ENCODE peak calls at places on chromosomes 11 and 22, in four cellular contexts. M, K, Y and H are unnamed samples.

GRCh38 chr11:62267050-62267449 is 2.9 kb upstream of the SCGB2A2 start:
- DNase-seq in K (no peak), Y (no peak), M (no peak), H (no peak)

GRCh38 chr11:33652001-33652400 is 48.6 kb downstream of the C11orf91 start:
- DNase-seq in M (no peak), K (no peak), Y (no peak), H (no peak)

GRCh38 chr11:113675003-113675471 is 31.1 kb downstream of the TMPRSS5 start:
- DNase-seq in Y (no peak), K (no peak), M (no peak), H (no peak)

GRCh38 chr22:31533391-31533790 is 37.1 kb downstream of the SFI1 start:
- DNase-seq in K (no peak), M (no peak), Y (no peak), H (no peak)

GRCh38 chr22:30744224-30744623 is 49.5 kb downstream of the OSBP2 start:
- DNase-seq in Y (no peak), K (no peak), M (no peak), H (no peak)

GRCh38 chr11:19812710-19813109 is 100.1 kb downstream of the NAV2 start:
- DNase-seq in M (no peak), K (no peak), Y (no peak), H (no peak)

GRCh38 chr11:230431-230830 is 5.7 kb downstream of the SIRT3 start:
- DNase-seq in K (no peak), M (no peak), Y (no peak), H (no peak)

GRCh38 chr11:76835928-76836612 is 24.6 kb upstream of the ACER3 start:
- DNase-seq in M (no peak), K (no peak), Y (no peak), H (no peak)

GRCh38 chr22:29750559-29750958 is 16.2 kb downstream of the ZMAT5 start:
- DNase-seq in K (no peak), M (no peak), Y (no peak), H (no peak)

GRCh38 chr11:117144477-117145392 is 648 bp downstream of the PAFAH1B2 start:
- DNase-seq in Y (peak; percentile 74), M (peak; percentile 31), K (peak; percentile 59), H (peak; percentile 79)

GRCh38 chr11:79546366-79546765 is 105.5 kb upstream of the TENM4 start:
- DNase-seq in K (no peak), Y (no peak), M (no peak), H (no peak)

GRCh38 chr11:125933030-125933813 is 12.6 kb upstream of the VSIG10L2 start:
- DNase-seq in M (no peak), K (no peak), Y (peak; percentile 38), H (no peak)

GRCh38 chr11:7524831-7525230 is 11.0 kb downstream of the PPFIBP2 start:
- DNase-seq in M (no peak), K (no peak), Y (no peak), H (no peak)

GRCh38 chr11:79237676-79238075 is 203.2 kb downstream of the TENM4 start:
- DNase-seq in Y (peak; percentile 9), K (peak; percentile 22), M (no peak), H (no peak)

GRCh38 chr11:119706887-119707286 is 22.1 kb downstream of the NECTIN1 start:
- DNase-seq in M (no peak), K (no peak), Y (no peak), H (no peak)

GRCh38 chr22:27630754-27631153 is 170.8 kb downstream of the MN1 start:
- DNase-seq in M (no peak), K (no peak), Y (no peak), H (no peak)

GRCh38 chr11:107259826-107260225 is 197.8 kb downstream of the CWF19L2 start:
- DNase-seq in K (no peak), M (no peak), Y (no peak), H (no peak)

GRCh38 chr11:68904458-68904847 is 762 bp downstream of the IGHMBP2 start:
- DNase-seq in Y (peak; percentile 76), K (no peak), M (no peak), H (peak; percentile 71)

GRCh38 chr11:4672470-4672869 is 25.2 kb downstream of the OR51E2 start:
- DNase-seq in M (no peak), K (no peak), Y (no peak), H (no peak)

GRCh38 chr22:37244922-37245722 is 1.1 kb upstream of the RAC2 start:
- DNase-seq in M (peak; percentile 15), K (no peak), Y (no peak), H (peak; percentile 47)

GRCh38 chr11:86666193-86666592 is 6.2 kb downstream of the ME3 start:
- DNase-seq in K (no peak), M (no peak), Y (no peak), H (no peak)

GRCh38 chr11:118785362-118785761 is 5.6 kb downstream of the DDX6 start:
- DNase-seq in Y (no peak), M (no peak), K (no peak), H (no peak)

GRCh38 chr11:72227316-72228228 is 3.0 kb downstream of the INPPL1 start:
- DNase-seq in K (peak; percentile 13), Y (no peak), M (no peak), H (peak; percentile 44)

GRCh38 chr11:15742626-15743243 is 613.6 kb downstream of the SOX6 start:
- DNase-seq in K (no peak), M (no peak), Y (no peak), H (no peak)

GRCh38 chr22:25380141-25380747 is 160.8 kb downstream of the CRYBB2 start:
- DNase-seq in K (no peak), Y (no peak), M (no peak), H (no peak)

GRCh38 chr11:57308426-57309060 is 16.2 kb downstream of the TNKS1BP1 start:
- DNase-seq in M (no peak), K (no peak), Y (no peak), H (no peak)
- H3K4me1 ChIP-seq in M (peaks cover 12% of the 10 kb centered on the region), K (peaks cover 32% of the 10 kb centered on the region), Y (peaks cover 92% of the 10 kb centered on the region), H (no peaks in the 10 kb centered on the region)

GRCh38 chr11:74417379-74417804 is 19.2 kb upstream of the PGM2L1 start:
- DNase-seq in Y (no peak), M (no peak), K (no peak), H (no peak)
- H3K27ac ChIP-seq in Y (peak overlapping the region; percentile 70), M (no peak overlapping the region), K (peak overlapping the region; percentile 80), H (peak overlapping the region; percentile 98)

GRCh38 chr22:22824340-22825212 is 63.0 kb upstream of the IGLL5 start:
- DNase-seq in M (no peak), K (no peak), Y (no peak), H (no peak)
- H3K27me3 ChIP-seq in M (no peaks in the 10 kb centered on the region), K (no peaks in the 10 kb centered on the region), Y (no peaks in the 10 kb centered on the region), H (no peaks in the 10 kb centered on the region)

DNA sequence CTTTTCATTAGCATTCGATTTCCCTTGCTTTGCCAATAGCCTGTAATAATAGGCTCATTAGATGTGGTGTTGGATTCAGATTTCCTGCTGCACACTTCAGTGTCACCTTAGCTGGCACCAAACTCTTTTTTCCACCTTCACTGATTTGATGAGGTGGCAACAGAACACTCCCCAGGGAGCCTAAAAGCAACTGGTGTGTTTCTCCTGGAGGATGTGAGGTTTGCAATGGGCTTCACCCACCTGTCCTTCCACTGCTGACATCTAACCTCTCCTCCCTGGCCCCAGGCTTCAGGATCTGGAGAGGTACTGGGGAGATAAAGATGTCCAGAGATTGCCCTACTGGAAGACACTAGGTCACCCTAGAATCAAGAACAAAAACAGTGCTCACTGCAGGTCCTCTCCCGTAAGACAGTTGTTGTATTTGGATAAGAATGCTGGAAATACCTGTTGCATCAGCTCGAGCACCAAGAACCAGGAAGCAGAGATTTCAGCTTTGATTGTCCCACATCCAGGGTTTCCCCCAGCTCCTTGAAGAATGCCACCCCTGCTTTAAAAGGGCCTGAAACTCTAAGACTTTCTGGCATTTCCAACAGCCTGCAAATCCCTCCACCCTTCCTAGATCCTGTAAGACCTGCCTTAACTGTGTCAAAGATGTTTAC is 96.9 kb downstream of the SLC1A2 start:
- DNase-seq in Y (no peak), M (no peak), K (no peak), H (no peak)
- H3K4me1 ChIP-seq in Y (peaks cover 7% of the 10 kb centered on the region), M (no peaks in the 10 kb centered on the region), K (no peaks in the 10 kb centered on the region), H (peaks cover 2% of the 10 kb centered on the region)

GRCh38 chr22:41557401-41558240 is 3.2 kb upstream of the CSDC2 start:
- DNase-seq in M (no peak), K (peak; percentile 83), Y (peak; percentile 91), H (peak; percentile 92)

GRCh38 chr22:41561788-41562187 is 978 bp downstream of the CSDC2 start:
- DNase-seq in K (no peak), Y (peak; percentile 72), M (no peak), H (no peak)

GRCh38 chr22:41562461-41562860 is 1.7 kb downstream of the CSDC2 start:
- DNase-seq in K (no peak), Y (no peak), M (no peak), H (no peak)

GRCh38 chr22:41561335-41561734 is 525 bp downstream of the CSDC2 start:
- DNase-seq in K (no peak), M (no peak), Y (no peak), H (no peak)

GRCh38 chr22:41560095-41560487 is 719 bp upstream of the CSDC2 start:
- DNase-seq in M (no peak), Y (no peak), K (no peak), H (no peak)
- H3K27ac ChIP-seq in M (no peak overlapping the region), Y (peak overlapping the region; percentile 97), K (peak overlapping the region; percentile 99), H (peak overlapping the region; percentile 90)

GRCh38 chr22:45846952-45847351 is 130.0 kb downstream of the WNT7B start:
- DNase-seq in K (no peak), Y (no peak), M (no peak), H (no peak)

GRCh38 chr22:45842141-45842831 is 134.7 kb downstream of the WNT7B start:
- DNase-seq in Y (no peak), M (no peak), K (no peak), H (no peak)

GRCh38 chr22:45844949-45845613 is 131.9 kb downstream of the WNT7B start:
- DNase-seq in K (no peak), M (no peak), Y (no peak), H (no peak)

GRCh38 chr22:45844009-45844408 is 133.0 kb downstream of the WNT7B start:
- DNase-seq in K (no peak), Y (no peak), M (no peak), H (no peak)

GRCh38 chr22:45843030-45843429 is 133.9 kb downstream of the WNT7B start:
- DNase-seq in M (no peak), K (no peak), Y (no peak), H (no peak)
- H3K27me3 ChIP-seq in M (no peaks in the 10 kb centered on the region), K (no peaks in the 10 kb centered on the region), Y (no peaks in the 10 kb centered on the region), H (no peaks in the 10 kb centered on the region)